ENCODE peak calls at places on chromosome 10, in seven cellular contexts. O, M, G, B, F, V and T are unnamed samples.

GRCh38 chr10:132059760-132060508 is 5.8 kb upstream of the JAKMIP3 start:
- DNase-seq in B (no peak), O (no peak), M (peak; percentile 42), V (no peak), G (no peak), F (no peak), T (no peak)

GRCh38 chr10:50807851-50808776 is 68.4 kb downstream of the ASAH2B start:
- DNase-seq in O (no peak), G (no peak), F (no peak), B (no peak), M (peak; percentile 63), V (peak; percentile 39), T (no peak)

GRCh38 chr10:132527338-132528063 is 10.1 kb upstream of the INPP5A start:
- DNase-seq in B (no peak), F (no peak), M (no peak), O (no peak), V (no peak), G (no peak), T (no peak)

GRCh38 chr10:29895436-29895835 is 163.9 kb downstream of the JCAD start:
- DNase-seq in O (peak; percentile 14), B (no peak), V (peak; percentile 100), G (peak; percentile 85), M (peak; percentile 29), F (no peak), T (no peak)

GRCh38 chr10:116385994-116386809 is 41.4 kb upstream of the PNLIPRP3 start:
- DNase-seq in V (peak; percentile 45), F (peak; percentile 46), B (no peak), O (no peak), M (no peak), G (no peak), T (no peak)

GRCh38 chr10:35271086-35271834 is 65.0 kb upstream of the CCNY start:
- DNase-seq in G (no peak), B (no peak), F (no peak), O (no peak), V (peak; percentile 19), M (no peak), T (peak; percentile 31)

GRCh38 chr10:50637003-50637579 is 13.3 kb upstream of the SGMS1 start:
- DNase-seq in B (peak; percentile 12), F (no peak), G (no peak), V (peak; percentile 10), O (no peak), M (no peak), T (peak; percentile 48)

GRCh38 chr10:105691811-105692210 is 1050.7 kb downstream of the SORCS3 start:
- DNase-seq in V (peak; percentile 6), G (no peak), B (no peak), O (peak; percentile 15), M (no peak), F (peak; percentile 11), T (no peak)

GRCh38 chr10:96460316-96460715 is 53.4 kb downstream of the TLL2 start:
- DNase-seq in O (no peak), F (no peak), B (no peak), V (no peak), G (no peak), M (no peak), T (no peak)

GRCh38 chr10:42783181-42783549 is 570 bp downstream of the BMS1 start:
- DNase-seq in O (no peak), B (no peak), M (no peak), F (no peak), V (peak; percentile 71), G (no peak), T (no peak)

GRCh38 chr10:19993714-19994343 is 177.6 kb downstream of the PLXDC2 start:
- DNase-seq in G (no peak), B (no peak), M (no peak), F (no peak), V (no peak), O (no peak), T (no peak)

GRCh38 chr10:79246209-79246581 is 101.1 kb upstream of the PPIF start:
- DNase-seq in V (no peak), O (no peak), F (no peak), G (peak; percentile 58), M (peak; percentile 82), B (no peak), T (no peak)

DNA sequence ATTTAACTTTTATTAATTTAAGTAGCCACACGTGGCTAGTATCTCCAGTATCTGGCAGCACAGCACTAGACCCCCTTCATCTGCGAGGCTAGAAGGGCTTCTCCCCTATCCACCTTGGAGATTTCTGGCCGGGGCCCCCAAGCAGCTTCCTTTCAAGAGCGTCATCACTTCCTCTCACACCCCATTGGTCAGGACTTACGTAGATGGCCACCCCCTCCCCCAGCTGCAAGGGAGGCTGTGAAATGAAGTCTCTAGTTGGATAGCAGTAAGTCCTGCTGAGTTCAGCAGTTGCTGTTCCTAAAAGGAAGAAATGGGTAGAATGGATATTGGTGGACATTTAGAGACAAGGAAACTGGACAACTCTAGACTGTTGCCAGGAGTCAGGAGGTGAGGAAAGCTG is 33.8 kb upstream of the COMTD1 start:
- DNase-seq in M (peak; percentile 4), G (no peak), F (no peak), O (no peak), B (no peak), V (no peak), T (no peak)
- TF ChIP-seq CTCF in M (no peak), G (no peak), F (no peak), O (no peak), B (no peak), V (no peak), T (no peak)

GRCh38 chr10:92847185-92847864 is 995 bp upstream of the EXOC6 start:
- DNase-seq in O (no peak), V (no peak), F (no peak), B (no peak), G (no peak), M (no peak), T (no peak)

GRCh38 chr10:92848037-92848440 is 281 bp upstream of the EXOC6 start:
- DNase-seq in O (no peak), M (no peak), B (no peak), G (no peak), V (no peak), F (no peak), T (no peak)

GRCh38 chr10:92849234-92849525 is 860 bp downstream of the EXOC6 start:
- DNase-seq in G (no peak), F (no peak), O (no peak), M (no peak), B (no peak), V (peak; percentile 17), T (no peak)

GRCh38 chr10:92849576-92850090 is 1.3 kb downstream of the EXOC6 start:
- DNase-seq in G (no peak), M (no peak), F (no peak), O (no peak), B (no peak), V (no peak), T (no peak)

DNA sequence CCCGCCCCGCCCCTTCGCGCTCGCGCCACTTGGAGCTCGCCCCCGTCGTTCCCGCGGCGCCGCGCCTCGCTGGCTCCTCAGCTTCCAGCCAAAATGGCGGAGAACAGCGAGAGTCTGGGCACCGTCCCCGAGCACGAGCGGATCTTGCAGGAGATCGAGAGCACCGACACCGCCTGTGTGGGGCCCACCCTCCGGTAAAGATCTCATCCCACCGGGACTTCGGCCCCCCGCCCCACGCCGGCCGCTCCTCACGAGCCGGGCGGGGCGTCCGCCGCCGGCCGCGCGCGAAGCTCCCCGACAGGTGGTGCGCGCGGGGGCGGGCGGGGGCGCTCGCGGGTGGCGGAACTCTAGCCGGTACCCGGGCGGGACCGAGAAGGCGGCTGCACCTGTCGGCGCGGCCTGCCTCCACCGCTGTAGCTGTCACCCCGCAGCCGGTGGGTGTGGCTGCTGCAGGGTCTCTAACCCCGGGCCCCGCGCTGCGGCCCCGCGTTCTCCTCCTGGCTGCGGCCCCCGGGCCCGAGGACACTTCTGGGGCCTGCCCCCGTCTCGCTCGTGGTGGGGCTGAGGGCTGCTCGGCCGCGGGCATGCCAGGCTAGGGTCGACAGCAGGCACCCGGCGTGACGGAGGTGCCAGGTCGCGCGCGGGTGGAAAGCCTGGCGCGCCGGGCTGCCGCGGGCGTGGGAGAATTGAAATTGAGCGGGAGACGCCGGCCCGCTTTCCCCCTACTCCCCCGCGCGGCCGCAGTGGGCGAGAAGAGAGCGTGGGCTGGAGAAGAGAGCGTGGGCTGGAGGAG is at the start of gene EXOC6:
- DNase-seq in B (no peak), O (peak; percentile 95), M (peak; percentile 82), G (peak; percentile 72), F (peak; percentile 67), V (peak; percentile 78), T (peak; percentile 92)
- TF ChIP-seq CTCF in B (peak; percentile 31), O (peak; percentile 9), M (no peak), G (peak; percentile 31), F (peak; percentile 28), V (no peak), T (peak; percentile 24)

GRCh38 chr10:61606971-61607907 is 55.5 kb upstream of the CABCOCO1 start:
- DNase-seq in O (no peak), F (no peak), V (no peak), B (no peak), M (no peak), G (no peak), T (no peak)
- TF ChIP-seq CTCF in O (peak; percentile 62), F (peak; percentile 71), V (peak; percentile 63), B (peak; percentile 17), M (peak; percentile 38), G (peak; percentile 33), T (peak; percentile 44)

GRCh38 chr10:6464862-6465430 is 115.1 kb downstream of the PRKCQ start:
- DNase-seq in B (no peak), M (no peak), G (no peak), V (no peak), O (no peak), F (no peak), T (no peak)
- TF ChIP-seq CTCF in B (no peak), M (no peak), G (no peak), V (no peak), O (no peak), F (no peak), T (no peak)

DNA sequence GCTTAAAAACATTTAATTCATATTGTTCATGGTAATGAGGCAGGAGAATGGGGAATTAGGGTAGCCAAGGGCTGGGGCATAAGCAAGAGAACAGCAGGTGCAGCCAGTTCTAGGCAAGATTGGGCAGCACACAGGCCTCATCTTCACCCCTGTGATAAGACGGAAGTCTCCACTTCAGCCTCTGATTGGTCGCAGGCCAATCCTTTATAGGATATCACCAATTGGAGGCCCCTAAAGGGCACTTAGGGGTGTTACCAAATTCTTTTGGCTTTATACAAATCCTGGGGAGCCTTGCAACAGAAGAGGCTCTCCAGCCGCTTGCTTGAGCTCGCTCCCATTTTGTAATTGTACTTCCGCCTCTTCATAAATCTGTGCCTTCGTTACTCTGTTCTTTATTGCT is 231.1 kb downstream of the REEP3 start:
- DNase-seq in V (no peak), O (no peak), M (no peak), B (no peak), F (no peak), G (no peak), T (no peak)
- TF ChIP-seq CTCF in V (no peak), O (no peak), M (no peak), B (no peak), F (no peak), G (no peak), T (no peak)